ENCODE peak calls at places on chromosomes 12 and 14, in seven cellular contexts. S is H1, U is HCT116, H is SK-N-SH, B is K562, D is HepG2, K is GM12878. I is an unnamed sample.

GRCh38 chr12:113906411-113907200 is 59.5 kb downstream of the RBM19 start:
- DNase-seq in K (no peak), S (no peak), B (no peak), D (no peak), U (no peak), H (no peak), I (no peak)

GRCh38 chr14:61662001-61662400 is 33.3 kb upstream of the HIF1A start:
- DNase-seq in S (no peak), B (no peak), H (no peak), U (no peak), K (no peak), D (no peak), I (no peak)

GRCh38 chr14:68688872-68689371 is 103.9 kb downstream of the ZFP36L1 start:
- DNase-seq in B (no peak), S (peak), U (no peak), D (no peak), K (no peak), H (peak), I (no peak)

GRCh38 chr14:44791730-44792129 is 170.0 kb downstream of the KLHL28 start:
- DNase-seq in H (no peak), D (no peak), U (no peak), B (no peak), S (no peak), K (no peak), I (no peak)

GRCh38 chr14:64174922-64175782 is 119.0 kb downstream of the ESR2 start:
- DNase-seq in U (no peak), B (no peak), H (no peak), K (no peak), D (no peak), S (no peak), I (no peak)

GRCh38 chr12:6548556-6549378 is 7.1 kb downstream of the IFFO1 start:
- DNase-seq in H (no peak), S (no peak), D (no peak), K (no peak), B (no peak), U (no peak), I (no peak)

GRCh38 chr12:1073652-1074051 is 82.6 kb downstream of the ERC1 start:
- DNase-seq in D (no peak), S (no peak), B (no peak), K (no peak), H (no peak), U (no peak), I (no peak)

GRCh38 chr12:10025236-10025635 is 5.2 kb upstream of the CLEC9A start:
- DNase-seq in H (no peak), U (no peak), K (no peak), B (no peak), D (no peak), S (no peak), I (no peak)

GRCh38 chr14:105060751-105061427 is 4.3 kb downstream of the GPR132 start:
- DNase-seq in H (peak), U (no peak), B (no peak), K (no peak), D (no peak), S (no peak), I (no peak)

GRCh38 chr12:105355752-105356151 is 25.3 kb downstream of the C12orf75 start:
- DNase-seq in K (no peak), H (no peak), S (no peak), B (no peak), D (peak), U (peak), I (no peak)

GRCh38 chr12:57756406-57757341 is 1.8 kb downstream of the MARCHF9 start:
- DNase-seq in K (no peak), S (peak), B (peak), D (no peak), U (no peak), H (peak), I (no peak)

GRCh38 chr14:76958020-76958965 is 70.2 kb downstream of the IRF2BPL start:
- DNase-seq in K (no peak), H (no peak), B (no peak), U (no peak), S (no peak), D (no peak), I (no peak)

GRCh38 chr12:23564454-23564853 is 385.0 kb downstream of the SOX5 start:
- DNase-seq in K (no peak), D (no peak), H (no peak), S (no peak), U (no peak), B (no peak), I (no peak)

GRCh38 chr14:68512088-68512487 is 280.8 kb downstream of the ZFP36L1 start:
- DNase-seq in H (peak), S (no peak), U (no peak), D (no peak), K (no peak), B (no peak), I (no peak)

GRCh38 chr12:18905134-18905533 is 167.2 kb downstream of the CAPZA3 start:
- DNase-seq in H (no peak), U (no peak), S (no peak), D (peak), B (no peak), K (no peak), I (no peak)
- TF ChIP-seq JUND in H (no peak), U (no peak), S (no peak), D (no peak), B (no peak), K (no peak), I (no peak)

GRCh38 chr12:34604227-34604626 is 581.9 kb downstream of the ALG10 start:
- DNase-seq in S (no peak), D (no peak), H (peak), K (no peak), U (no peak), B (no peak), I (no peak)
- TF ChIP-seq JUND in S (no peak), D (no peak), H (no peak), K (no peak), U (no peak), B (no peak), I (no peak)

DNA sequence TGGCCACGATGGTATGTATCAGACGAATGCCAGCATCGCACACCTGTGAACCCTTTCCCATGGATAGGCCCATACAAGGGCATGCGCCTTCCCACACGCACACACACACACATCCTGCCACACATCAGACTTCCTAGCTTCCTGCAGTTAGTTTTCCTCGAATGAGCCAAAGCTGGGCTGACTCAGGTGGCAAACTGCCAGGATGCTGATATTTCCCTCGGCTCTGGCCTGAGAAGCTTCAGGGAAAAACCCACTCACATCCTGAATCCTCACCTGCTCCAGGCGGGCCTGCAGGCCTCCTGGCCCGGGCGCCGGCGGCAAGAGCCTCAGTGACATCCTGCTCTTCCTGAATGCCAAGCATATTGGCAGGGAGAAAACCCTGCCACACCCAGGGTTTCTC is 22.4 kb downstream of the CALM1 start:
- DNase-seq in B (no peak), S (no peak), U (peak), K (no peak), D (no peak), H (no peak), I (no peak)
- TF ChIP-seq JUND in B (no peak), S (no peak), U (peak), K (no peak), D (no peak), H (peak), I (no peak)

DNA sequence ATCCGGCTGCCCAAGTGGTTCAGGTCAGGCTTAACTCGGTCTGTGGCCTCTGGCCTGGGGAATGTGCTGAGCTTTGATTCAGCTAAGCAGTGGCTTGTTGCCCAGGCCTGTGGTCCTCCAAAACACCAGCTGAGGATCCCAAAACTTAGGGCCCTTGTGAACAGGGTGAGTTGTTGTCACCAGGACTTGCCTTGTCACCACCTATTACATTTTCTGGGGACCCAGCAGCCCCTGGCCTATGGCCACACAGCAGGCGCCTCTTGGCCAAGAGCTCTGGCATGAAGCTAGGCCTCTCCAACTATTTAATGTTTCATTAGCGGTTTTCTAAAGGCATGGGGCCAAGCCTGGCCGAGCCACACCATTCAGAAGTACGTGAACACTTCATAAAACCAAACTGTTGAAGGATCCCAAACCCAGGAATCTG is 343.7 kb downstream of the CACNA1C start:
- DNase-seq in H (no peak), S (no peak), K (no peak), U (no peak), D (no peak), B (no peak), I (no peak)
- TF ChIP-seq JUND in H (no peak), S (no peak), K (no peak), U (no peak), D (no peak), B (no peak), I (no peak)

DNA sequence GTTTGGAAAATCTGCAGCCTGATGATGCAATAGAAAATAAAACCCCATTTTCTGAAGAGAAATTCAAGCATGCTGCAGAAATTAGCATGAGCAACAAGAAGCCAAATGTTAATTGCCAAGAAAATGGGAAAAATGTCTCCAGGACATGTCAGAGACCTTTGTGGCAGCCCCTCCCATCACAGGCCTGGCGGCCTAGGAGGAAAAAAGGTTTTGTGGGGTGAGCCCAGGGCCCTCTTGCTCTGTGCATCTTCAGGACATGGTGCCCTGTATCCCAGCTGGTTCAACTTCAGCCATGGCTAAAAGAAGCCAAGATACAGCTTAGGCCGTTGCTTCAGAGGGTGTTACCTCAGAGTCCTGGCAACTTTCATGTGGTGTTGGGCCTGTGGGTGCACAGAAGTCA is 775.5 kb upstream of the SEL1L start:
- DNase-seq in U (no peak), K (no peak), H (no peak), D (no peak), B (no peak), S (no peak), I (no peak)
- TF ChIP-seq JUND in U (no peak), K (no peak), H (no peak), D (no peak), B (no peak), S (no peak), I (no peak)

DNA sequence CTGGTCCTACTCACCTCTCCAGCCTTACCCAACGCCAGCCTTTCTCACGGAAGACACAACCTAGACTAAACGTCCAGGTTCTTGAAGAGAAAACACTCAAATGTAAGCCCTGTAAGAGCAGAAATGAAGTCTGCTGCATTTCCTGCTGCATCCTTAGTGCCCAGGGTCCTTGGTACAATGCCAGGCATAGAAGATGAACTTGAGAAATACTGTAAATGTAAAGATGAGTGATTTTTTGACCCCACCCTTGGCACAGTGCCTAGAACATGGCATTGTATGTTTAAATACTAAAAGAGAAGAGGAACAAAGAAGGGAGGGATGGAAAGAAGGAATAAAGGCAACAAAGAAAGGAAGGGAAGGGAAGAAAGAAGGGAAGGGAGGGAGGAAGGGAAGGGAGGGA is 514.6 kb downstream of the MED13L start:
- DNase-seq in B (no peak), U (no peak), H (no peak), K (no peak), S (no peak), D (no peak), I (no peak)
- TF ChIP-seq JUND in B (no peak), U (no peak), H (no peak), K (no peak), S (no peak), D (no peak), I (no peak)

GRCh38 chr14:29587046-29587445 is 340.6 kb downstream of the PRKD1 start:
- DNase-seq in K (no peak), D (no peak), U (no peak), B (no peak), S (no peak), H (no peak), I (no peak)
- TF ChIP-seq JUND in K (no peak), D (no peak), U (no peak), B (no peak), S (no peak), H (no peak), I (no peak)

GRCh38 chr14:88242426-88242825 is 80.6 kb downstream of the KCNK10 start:
- DNase-seq in B (no peak), H (no peak), U (no peak), K (no peak), D (no peak), S (no peak), I (no peak)
- TF ChIP-seq JUND in B (no peak), H (no peak), U (no peak), K (no peak), D (no peak), S (no peak), I (no peak)

I was measured in T47D.